ENCODE peak calls at places on chromosome 19, in ten cellular contexts. M is NT2/D1; P is Daoy; A is substantia nigra; R is activated T-cell treated with anti-CD3 and anti-CD28 coated beads for 1 hour; I is GM18507; U is fibroblast of lung; O is stimulated activated CD8-positive, alpha-beta memory T cell treated with anti-CD3 and anti-CD28 coated beads, Interleukin-7, amount 100 ng/mL, for 48 hours; E is upper lobe of left lung; G is AG09309. H is an unnamed sample.

GRCh38 chr19:5719274-5719960 is 529 bp downstream of the LONP1 start:
- DNase-seq in M (no peak), P (peak), A (no peak), R (no peak), I (no peak), U (no peak), O (no peak), E (peak), G (no peak), H (no peak)

GRCh38 chr19:2488942-2489731 is 13.2 kb downstream of the GADD45B start:
- DNase-seq in M (no peak), P (peak), A (peak), R (no peak), I (no peak), U (no peak), O (no peak), E (peak), G (no peak), H (no peak)

GRCh38 chr19:11422163-11423068 is 3.3 kb upstream of the RGL3 start:
- DNase-seq in M (peak), P (peak), A (peak), R (peak), I (peak), U (peak), O (peak), E (peak), G (no peak), H (peak)

GRCh38 chr19:14614099-14614412 is 31.2 kb downstream of the CLEC17A start:
- DNase-seq in M (no peak), P (no peak), A (no peak), R (no peak), I (no peak), U (no peak), O (no peak), E (peak), G (no peak), H (no peak)

GRCh38 chr19:3683866-3684816 is 16.1 kb downstream of the PIP5K1C start:
- DNase-seq in M (no peak), P (peak), A (no peak), R (no peak), I (no peak), U (no peak), O (no peak), E (no peak), G (no peak), H (no peak)

GRCh38 chr19:47726467-47726866 is 13.2 kb downstream of the EHD2 start:
- DNase-seq in M (no peak), P (peak), A (no peak), R (no peak), I (no peak), U (peak), O (no peak), E (peak), G (no peak), H (no peak)

GRCh38 chr19:5340637-5341447 is at the start of gene PTPRS:
- DNase-seq in M (peak), P (peak), A (peak), R (peak), I (peak), U (peak), O (peak), E (peak), G (no peak), H (peak)

GRCh38 chr19:16985403-16985802 is 41.2 kb downstream of the CPAMD8 start:
- DNase-seq in M (no peak), P (no peak), A (no peak), R (no peak), I (no peak), U (no peak), O (no peak), E (no peak), G (no peak), H (no peak)

GRCh38 chr19:40190891-40191835 is at the start of gene MAP3K10:
- DNase-seq in M (no peak), P (peak), A (peak), R (peak), I (peak), U (peak), O (peak), E (peak), G (peak), H (peak)

GRCh38 chr19:34254552-34255432 is at the start of gene GARRE1:
- DNase-seq in M (no peak), P (peak), A (peak), R (peak), I (peak), U (peak), O (peak), E (no peak), G (no peak), H (peak)

GRCh38 chr19:1490311-1491113 is at the start of gene PCSK4:
- DNase-seq in M (peak), P (peak), A (peak), R (peak), I (peak), U (peak), O (peak), E (peak), G (peak), H (peak)

GRCh38 chr19:4660181-4660791 is 9.9 kb downstream of the MYDGF start:
- DNase-seq in M (no peak), P (no peak), A (no peak), R (no peak), I (no peak), U (no peak), O (no peak), E (no peak), G (no peak), H (no peak)

GRCh38 chr19:36215276-36216171 is 618 bp downstream of the ZNF146 start:
- DNase-seq in M (no peak), P (peak), A (no peak), R (no peak), I (no peak), U (peak), O (no peak), E (no peak), G (peak), H (no peak)

GRCh38 chr19:17405250-17406038 is at the start of gene BST2:
- DNase-seq in M (no peak), P (peak), A (peak), R (peak), I (peak), U (no peak), O (no peak), E (peak), G (no peak), H (no peak)

GRCh38 chr19:4581381-4582111 is 22.1 kb upstream of the SEMA6B start:
- DNase-seq in M (no peak), P (peak), A (no peak), R (no peak), I (no peak), U (no peak), O (no peak), E (no peak), G (no peak), H (no peak)

GRCh38 chr19:799076-799881 is 2.0 kb downstream of the PTBP1 start:
- DNase-seq in M (no peak), P (no peak), A (no peak), R (no peak), I (no peak), U (peak), O (no peak), E (no peak), G (no peak), H (no peak)

GRCh38 chr19:7871530-7872305 is 2.5 kb downstream of the PRR36 start:
- DNase-seq in M (peak), P (peak), A (no peak), R (peak), I (peak), U (peak), O (peak), E (peak), G (peak), H (peak)

GRCh38 chr19:37867831-37868230 is 38.6 kb downstream of the WDR87 start:
- DNase-seq in M (no peak), P (no peak), A (no peak), R (no peak), I (no peak), U (peak), O (no peak), E (no peak), G (peak), H (no peak)

GRCh38 chr19:5803752-5804515 is 933 bp upstream of the NRTN start:
- DNase-seq in M (peak), P (peak), A (peak), R (peak), I (peak), U (peak), O (peak), E (peak), G (no peak), H (peak)

GRCh38 chr19:29964171-29964570 is 22.1 kb downstream of the URI1 start:
- DNase-seq in M (no peak), P (no peak), A (no peak), R (no peak), I (no peak), U (peak), O (no peak), E (no peak), G (no peak), H (no peak)

GRCh38 chr19:7076151-7076550 is 6.6 kb downstream of the ZNF557 start:
- DNase-seq in M (no peak), P (no peak), A (no peak), R (no peak), I (no peak), U (no peak), O (no peak), E (no peak), G (no peak), H (no peak)

H was measured in activated CD8-positive, alpha-beta memory T cell treated with anti-CD3 and anti-CD28 coated beads for 48 hours.